ENCODE peak calls at places on chromosomes 12 and 14, in six cellular contexts. H is A549; Q is stimulated activated CD4-positive, alpha-beta T cell treated with anti-CD3 and anti-CD28 coated beads, Interleukin-2, amount 100 ng/mL, for 48 hours; G is WTC11; U is C1 segment of cervical spinal cord; W is activated CD4-positive, alpha-beta T cell treated with anti-CD3 and anti-CD28 coated beads for 36 hours. O is an unnamed sample.

GRCh38 chr14:55274144-55274543 is 2.9 kb downstream of the FBXO34 start:
- DNase-seq in Q (no peak), W (no peak), G (no peak), H (no peak), U (no peak), O (no peak)

GRCh38 chr14:81137316-81137715 is 83.4 kb downstream of the GTF2A1 start:
- DNase-seq in H (peak; percentile 41), G (no peak), W (no peak), Q (no peak), U (no peak), O (no peak)

GRCh38 chr12:89349814-89350213 is 2.5 kb downstream of the DUSP6 start:
- DNase-seq in H (no peak), Q (no peak), W (no peak), G (peak; percentile 41), U (peak; percentile 21), O (no peak)

GRCh38 chr14:77565289-77566081 is 51.0 kb downstream of the SPTLC2 start:
- DNase-seq in W (no peak), G (no peak), Q (no peak), H (no peak), U (no peak), O (no peak)

GRCh38 chr12:127760996-127761395 is 506.0 kb upstream of the TMEM132C start:
- DNase-seq in U (no peak), W (no peak), H (no peak), G (no peak), Q (no peak), O (no peak)

GRCh38 chr12:45543887-45544286 is 185.6 kb upstream of the ARID2 start:
- DNase-seq in Q (peak; percentile 45), G (peak; percentile 48), W (peak; percentile 65), H (peak; percentile 78), U (peak; percentile 38), O (peak; percentile 58)

GRCh38 chr12:1796515-1797010 is 23.8 kb upstream of the LRTM2 start:
- DNase-seq in Q (no peak), G (no peak), H (no peak), W (peak; percentile 67), U (no peak), O (peak; percentile 64)

GRCh38 chr12:89568484-89568883 is 42.6 kb upstream of the POC1B start:
- DNase-seq in H (no peak), U (no peak), Q (no peak), W (no peak), G (no peak), O (no peak)

GRCh38 chr14:35117112-35117511 is 4.7 kb downstream of the PPP2R3C start:
- DNase-seq in U (no peak), W (no peak), G (no peak), H (no peak), Q (no peak), O (no peak)

GRCh38 chr12:22100952-22101748 is 55.1 kb downstream of the CMAS start:
- DNase-seq in W (peak; percentile 62), H (peak; percentile 60), G (peak; percentile 44), U (no peak), Q (no peak), O (peak; percentile 67)

GRCh38 chr12:113598815-113599406 is 127.2 kb upstream of the LHX5 start:
- DNase-seq in W (no peak), G (no peak), U (no peak), H (no peak), Q (no peak), O (no peak)

GRCh38 chr12:121872546-121873223 is 14.0 kb upstream of the HPD start:
- DNase-seq in H (no peak), G (no peak), U (no peak), Q (no peak), W (peak; percentile 52), O (peak; percentile 48)

GRCh38 chr12:94103986-94104385 is 44.4 kb upstream of the PLXNC1 start:
- DNase-seq in Q (no peak), W (no peak), U (no peak), G (no peak), H (no peak), O (no peak)

GRCh38 chr12:20748198-20748597 is 53.1 kb downstream of the SLCO1C1 start:
- DNase-seq in H (no peak), U (no peak), G (no peak), Q (no peak), W (no peak), O (no peak)

GRCh38 chr14:68471029-68471963 is 321.6 kb downstream of the ZFP36L1 start:
- DNase-seq in U (no peak), G (peak; percentile 43), Q (no peak), H (no peak), W (no peak), O (no peak)